ENCODE peak calls at places on chromosomes 2 and 18, in seven cellular contexts. K is uterus; T is CD8-positive, alpha-beta T cell; X is GM23338; P is mucosa of descending colon; Z is heart left ventricle; V is CD4-positive, CD25-positive, alpha-beta regulatory T cell. G is an unnamed sample.
A peak's percentile ranks its signal among the peaks of the same experiment; 100 is the strongest.

GRCh38 chr2:239208470-239209180 is 192.2 kb downstream of the HDAC4 start:
- DNase-seq in V (no peak), K (no peak), Z (no peak), X (no peak), T (no peak), P (peak; percentile 59), G (no peak)

GRCh38 chr2:60706021-60706420 is 50.0 kb upstream of the PAPOLG start:
- DNase-seq in K (no peak), V (no peak), X (no peak), P (no peak), Z (no peak), T (no peak), G (no peak)

GRCh38 chr2:171512683-171513082 is 9.6 kb upstream of the CYBRD1 start:
- DNase-seq in T (no peak), P (no peak), X (no peak), Z (no peak), K (no peak), V (no peak), G (no peak)

GRCh38 chr2:170229744-170230143 is 51.8 kb downstream of the MYO3B start:
- DNase-seq in Z (no peak), P (no peak), K (no peak), T (no peak), V (no peak), X (no peak), G (no peak)

GRCh38 chr2:71505086-71505769 is 51.9 kb downstream of the DYSF start:
- DNase-seq in V (no peak), K (no peak), P (no peak), T (no peak), Z (peak; percentile 51), X (no peak), G (no peak)

GRCh38 chr2:188364033-188364432 is 72.4 kb downstream of the GULP1 start:
- DNase-seq in Z (no peak), X (no peak), T (no peak), P (no peak), K (no peak), V (no peak), G (no peak)

GRCh38 chr2:183269956-183270355 is 145.7 kb downstream of the NUP35 start:
- DNase-seq in K (no peak), X (no peak), P (no peak), V (no peak), Z (no peak), T (no peak), G (no peak)

GRCh38 chr18:32328379-32328778 is 138.5 kb downstream of the MEP1B start:
- DNase-seq in P (no peak), Z (no peak), T (no peak), V (no peak), K (no peak), X (no peak), G (no peak)

GRCh38 chr2:14272396-14273077 is 360.0 kb upstream of the LRATD1 start:
- DNase-seq in V (no peak), X (no peak), Z (no peak), T (no peak), P (no peak), K (no peak), G (no peak)

GRCh38 chr2:120936476-120937334 is 201.0 kb downstream of the GLI2 start:
- DNase-seq in P (no peak), V (no peak), K (no peak), X (no peak), T (no peak), Z (no peak), G (no peak)

GRCh38 chr2:147538088-147538487 is 306.7 kb upstream of the ACVR2A start:
- DNase-seq in T (no peak), V (no peak), Z (no peak), P (no peak), K (peak; percentile 18), X (no peak), G (no peak)

GRCh38 chr18:56967032-56967431 is 179.9 kb upstream of the BOD1L2 start:
- DNase-seq in Z (no peak), V (no peak), K (no peak), T (no peak), P (no peak), X (peak; percentile 33), G (no peak)

GRCh38 chr18:35242426-35242825 is 1.6 kb downstream of the ZNF397 start:
- DNase-seq in P (no peak), Z (no peak), V (no peak), K (no peak), X (no peak), T (no peak), G (no peak)

GRCh38 chr18:35244671-35245070 is 3.8 kb downstream of the ZNF397 start:
- DNase-seq in X (no peak), V (no peak), P (no peak), T (no peak), Z (no peak), K (no peak), G (no peak)

GRCh38 chr18:35241523-35241804 is 630 bp downstream of the ZNF397 start:
- DNase-seq in V (no peak), T (no peak), Z (no peak), X (no peak), K (no peak), P (no peak), G (no peak)

GRCh38 chr18:35239314-35239713 is 1.5 kb upstream of the ZNF397 start:
- DNase-seq in V (no peak), X (no peak), Z (no peak), T (no peak), K (no peak), P (no peak), G (no peak)

DNA sequence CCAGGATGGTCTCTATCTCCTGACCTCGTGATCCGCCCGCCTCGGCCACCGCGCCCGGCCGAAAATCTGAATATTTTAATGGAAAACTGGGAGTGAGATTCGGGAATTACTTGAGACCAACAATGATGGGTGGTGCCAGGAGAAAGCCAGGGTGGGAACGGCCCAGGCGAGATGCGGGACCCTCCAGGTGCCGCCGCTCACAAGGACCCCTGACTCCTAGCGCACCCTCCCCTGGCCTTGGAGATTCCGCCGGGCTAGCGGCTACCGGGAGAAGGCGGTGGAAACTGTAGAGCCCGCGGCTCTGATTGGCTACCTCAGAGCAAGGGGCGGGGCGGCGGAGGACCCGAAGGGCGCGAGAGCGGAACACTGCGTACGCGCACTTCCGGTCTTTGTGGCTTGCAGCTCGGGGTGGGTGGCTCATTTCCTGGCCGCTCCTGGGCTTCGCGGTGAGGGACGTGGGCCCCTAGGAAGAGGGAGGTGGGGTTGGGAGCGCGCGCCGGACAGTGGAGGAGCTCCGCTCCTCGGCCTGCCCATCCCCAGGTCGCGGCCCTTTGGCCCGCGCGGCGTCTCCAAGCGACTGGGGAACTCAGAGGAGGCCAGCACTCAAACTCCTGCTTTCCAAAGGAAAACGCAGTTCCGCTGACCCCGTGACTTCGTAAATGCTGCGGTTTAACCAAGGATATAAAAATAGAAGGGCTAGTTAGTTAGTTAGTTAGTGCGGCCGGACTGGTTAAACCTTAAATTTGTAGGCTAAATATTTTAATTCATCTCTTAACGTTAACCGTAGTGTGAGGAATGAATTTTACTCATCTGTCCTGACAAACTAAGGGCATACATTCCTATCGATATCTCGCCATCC is at the start of gene ZNF397:
- DNase-seq in X (peak; percentile 99), P (peak; percentile 99), Z (peak; percentile 99), V (peak; percentile 92), T (peak; percentile 94), K (peak; percentile 98), G (peak; percentile 95)
- H3K4me3 ChIP-seq in X (peak within 1 kb of the TSS; percentile 66), P (peak within 1 kb of the TSS; percentile 48), Z (peak within 1 kb of the TSS; percentile 87), V (peak within 1 kb of the TSS; percentile 87), T (peak within 1 kb of the TSS; percentile 87), K (peak within 1 kb of the TSS; percentile 75), G (peak within 1 kb of the TSS; percentile 62)

GRCh38 chr2:37344453-37345361 is at the start of gene QPCT:
- DNase-seq in K (peak; percentile 73), Z (peak; percentile 47), P (peak; percentile 55), X (peak; percentile 46), T (peak; percentile 47), V (no peak), G (peak; percentile 40)

GRCh38 chr2:37340637-37341036 is 3.8 kb upstream of the QPCT start:
- DNase-seq in Z (no peak), T (no peak), K (no peak), V (no peak), P (no peak), X (no peak), G (no peak)

GRCh38 chr2:37343537-37344434 is 644 bp upstream of the QPCT start:
- DNase-seq in P (no peak), T (no peak), Z (peak; percentile 32), K (peak; percentile 47), V (no peak), X (peak; percentile 43), G (no peak)

GRCh38 chr2:37338933-37339332 is 5.5 kb upstream of the QPCT start:
- DNase-seq in P (no peak), X (no peak), T (no peak), V (no peak), K (no peak), Z (no peak), G (no peak)

GRCh38 chr2:37342636-37343211 is 1.7 kb upstream of the QPCT start:
- DNase-seq in X (peak; percentile 26), P (no peak), K (no peak), Z (peak; percentile 19), V (no peak), T (no peak), G (no peak)
- H3K4me3 ChIP-seq in X (no peak overlapping the region), P (no peak overlapping the region), K (no peak overlapping the region), Z (no peak overlapping the region), V (no peak overlapping the region), T (no peak overlapping the region), G (no peak overlapping the region)

GRCh38 chr2:168456526-168457176 is 579 bp downstream of the CERS6 start:
- DNase-seq in X (peak; percentile 67), T (no peak), K (peak; percentile 30), Z (peak; percentile 43), P (peak; percentile 56), V (peak; percentile 23), G (peak; percentile 70)
- H3K4me3 ChIP-seq in X (peak overlapping the region; percentile 90), T (peak overlapping the region; percentile 72), K (peak overlapping the region; percentile 96), Z (peak overlapping the region; percentile 95), P (peak overlapping the region; percentile 85), V (peak overlapping the region; percentile 73), G (peak overlapping the region; percentile 96)

DNA sequence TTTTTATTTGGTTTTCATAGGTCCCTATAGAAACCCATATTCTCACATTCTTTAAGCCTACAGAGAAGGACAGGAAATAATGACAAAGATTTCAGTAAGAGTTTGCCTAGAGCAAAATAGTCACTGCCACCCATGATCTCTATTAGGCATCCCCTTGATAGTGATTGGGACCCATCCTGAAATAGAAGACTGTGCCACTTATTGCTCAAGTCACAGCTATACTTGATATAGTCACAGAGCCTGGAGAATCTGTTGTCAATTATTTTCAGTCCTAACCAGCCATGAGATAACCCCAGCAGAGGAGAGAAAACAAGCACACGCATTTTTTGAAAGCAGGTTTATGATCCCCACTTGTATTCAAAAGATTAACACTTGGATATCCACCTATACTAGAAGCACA is 8.2 kb downstream of the ERBB4 start:
- DNase-seq in T (no peak), V (no peak), X (no peak), Z (no peak), K (no peak), P (no peak), G (no peak)
- H3K4me3 ChIP-seq in T (no peak overlapping the region), V (no peak overlapping the region), X (no peak overlapping the region), Z (no peak overlapping the region), K (no peak overlapping the region), P (no peak overlapping the region), G (no peak overlapping the region)

G was measured in pancreas.